ENCODE peak calls at places on chromosomes 6 and 20, in five cellular contexts. J is uterus, L is pancreas, P is endodermal cell, B is PC-3. K is an unnamed sample. For H3K4me1, the result is how much of the 10 kb centered on the place peaks cover.

GRCh38 chr20:48392407-48393310 is 435.1 kb downstream of the PREX1 start:
- DNase-seq in J (no peak), P (no peak), B (no peak), L (no peak), K (no peak)

GRCh38 chr20:53678990-53679596 is 85.5 kb upstream of the ZNF217 start:
- DNase-seq in P (no peak), B (no peak), J (no peak), L (no peak), K (no peak)

GRCh38 chr6:22583927-22584326 is 14.6 kb downstream of the HDGFL1 start:
- DNase-seq in B (no peak), P (no peak), J (no peak), L (no peak), K (no peak)

GRCh38 chr6:167092672-167093339 is 30.1 kb upstream of the CCR6 start:
- DNase-seq in L (no peak), J (no peak), P (no peak), B (no peak), K (no peak)

GRCh38 chr6:129634411-129635230 is 75.4 kb downstream of the ARHGAP18 start:
- DNase-seq in L (no peak), B (no peak), J (no peak), P (no peak), K (no peak)

GRCh38 chr20:7608246-7608645 is 332.0 kb downstream of the HAO1 start:
- DNase-seq in P (peak), J (no peak), B (peak), L (no peak), K (no peak)

GRCh38 chr6:131182991-131183425 is 47.7 kb downstream of the AKAP7 start:
- DNase-seq in L (no peak), P (peak), B (peak), J (no peak), K (no peak)

GRCh38 chr20:34222208-34222607 is 19.0 kb upstream of the ASIP start:
- DNase-seq in P (no peak), B (peak), L (no peak), J (peak), K (no peak)

GRCh38 chr6:14046476-14047068 is 71.0 kb upstream of the CD83 start:
- DNase-seq in P (peak), L (peak), J (no peak), B (peak), K (no peak)

GRCh38 chr20:42204261-42204660 is 586.1 kb upstream of the CHD6 start:
- DNase-seq in J (no peak), L (peak), P (peak), B (no peak), K (peak)

GRCh38 chr6:137353842-137354397 is 134.7 kb upstream of the IFNGR1 start:
- DNase-seq in B (no peak), J (no peak), L (no peak), P (no peak), K (no peak)

GRCh38 chr6:121430514-121431460 is 4.7 kb upstream of the GJA1 start:
- DNase-seq in J (no peak), B (peak), P (no peak), L (no peak), K (no peak)

GRCh38 chr6:157518399-157519250 is 137.6 kb downstream of the ZDHHC14 start:
- DNase-seq in L (no peak), B (no peak), J (no peak), P (peak), K (no peak)

GRCh38 chr20:62523473-62524203 is 47.8 kb upstream of the GATA5 start:
- DNase-seq in P (peak), B (peak), J (no peak), L (no peak), K (no peak)

GRCh38 chr6:15653581-15653980 is 9.2 kb downstream of the DTNBP1 start:
- DNase-seq in J (no peak), L (no peak), P (no peak), B (no peak), K (no peak)

GRCh38 chr6:56040875-56041274 is 165.5 kb upstream of the BMP5 start:
- DNase-seq in L (no peak), J (no peak), P (no peak), B (no peak), K (no peak)

GRCh38 chr6:75532521-75532920 is 38.9 kb upstream of the FILIP1 start:
- DNase-seq in B (peak), L (no peak), P (no peak), J (no peak), K (no peak)

GRCh38 chr6:155093430-155093829 is 98.3 kb downstream of the TIAM2 start:
- DNase-seq in B (no peak), L (no peak), J (no peak), P (peak), K (no peak)

GRCh38 chr20:45934046-45934586 is 367 bp upstream of the PCIF1 start:
- DNase-seq in P (peak), J (peak), B (peak), L (peak), K (peak)

GRCh38 chr6:95091823-95092436 is 485.4 kb upstream of the MANEA start:
- DNase-seq in L (no peak), B (peak), P (no peak), J (no peak), K (no peak)
- TF ChIP-seq CTCF in L (peak), B (peak), P (peak), J (peak), K (peak)

GRCh38 chr6:168116975-168117899 is 38.2 kb upstream of the FRMD1 start:
- DNase-seq in L (no peak), J (peak), B (no peak), P (peak), K (no peak)

GRCh38 chr6:168117942-168118341 is 38.9 kb upstream of the FRMD1 start:
- DNase-seq in B (no peak), P (peak), L (no peak), J (no peak), K (no peak)

GRCh38 chr6:168116446-168116974 is 37.5 kb upstream of the FRMD1 start:
- DNase-seq in L (no peak), J (peak), B (no peak), P (peak), K (no peak)

GRCh38 chr6:168113226-168113625 is 34.2 kb upstream of the FRMD1 start:
- DNase-seq in J (no peak), L (no peak), P (no peak), B (no peak), K (no peak)

GRCh38 chr6:168115748-168116445 is 36.9 kb upstream of the FRMD1 start:
- DNase-seq in L (no peak), P (peak), B (no peak), J (peak), K (no peak)
- H3K4me1 ChIP-seq in L (under half), P (under half), B (under half), J (under half), K (under half)

GRCh38 chr6:140062042-140063041 is 687.9 kb upstream of the CITED2 start:
- DNase-seq in J (peak), L (no peak), P (no peak), B (peak), K (peak)

GRCh38 chr6:140058846-140059245 is 684.4 kb upstream of the CITED2 start:
- DNase-seq in J (no peak), P (no peak), B (no peak), L (no peak), K (no peak)

GRCh38 chr6:140064371-140064770 is 689.9 kb upstream of the CITED2 start:
- DNase-seq in B (no peak), L (no peak), P (no peak), J (no peak), K (no peak)

GRCh38 chr6:140061422-140062041 is 687.1 kb upstream of the CITED2 start:
- DNase-seq in P (no peak), L (no peak), J (no peak), B (no peak), K (no peak)

GRCh38 chr6:140059947-140060346 is 685.5 kb upstream of the CITED2 start:
- DNase-seq in P (no peak), B (no peak), J (no peak), L (no peak), K (no peak)
- TF ChIP-seq CTCF in P (no peak), B (no peak), J (no peak), L (no peak), K (no peak)

GRCh38 chr6:122817362-122817761 is 28.3 kb downstream of the SMPDL3A start:
- DNase-seq in B (no peak), P (no peak), L (no peak), J (no peak), K (no peak)
- H3K4me1 ChIP-seq in B (under half), P (under half), L (under half), J (under half), K (under half)

GRCh38 chr6:57327311-57327710 is 9.9 kb downstream of the PRIM2 start:
- DNase-seq in J (no peak), L (no peak), B (no peak), P (no peak), K (no peak)

GRCh38 chr6:57329933-57330332 is 12.5 kb downstream of the PRIM2 start:
- DNase-seq in P (no peak), B (no peak), J (no peak), L (no peak), K (no peak)

GRCh38 chr6:57328074-57328473 is 10.6 kb downstream of the PRIM2 start:
- DNase-seq in J (no peak), B (no peak), P (no peak), L (no peak), K (no peak)

DNA sequence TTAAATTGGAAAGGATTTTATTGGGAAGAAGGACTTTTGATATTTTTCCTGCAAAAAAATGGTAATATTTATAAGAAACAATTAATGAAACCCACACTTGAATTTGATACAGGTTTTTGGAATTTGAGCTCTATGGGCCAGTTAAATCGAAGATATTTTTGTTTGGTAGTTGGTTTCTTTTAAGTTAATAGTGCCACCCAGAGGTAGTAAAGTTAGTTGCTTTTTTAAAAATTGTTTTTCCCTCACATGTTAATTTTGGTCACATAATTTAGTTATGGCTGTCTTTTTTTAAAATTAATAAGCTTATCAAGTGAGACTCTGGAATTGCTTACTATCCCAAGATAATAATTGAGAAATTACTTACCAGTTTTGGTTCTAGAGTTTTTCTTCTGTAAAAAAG is 7.1 kb downstream of the PRIM2 start:
- DNase-seq in L (no peak), J (no peak), P (no peak), B (peak), K (no peak)
- TF ChIP-seq CTCF in L (no peak), J (peak), P (peak), B (peak), K (peak)

DNA sequence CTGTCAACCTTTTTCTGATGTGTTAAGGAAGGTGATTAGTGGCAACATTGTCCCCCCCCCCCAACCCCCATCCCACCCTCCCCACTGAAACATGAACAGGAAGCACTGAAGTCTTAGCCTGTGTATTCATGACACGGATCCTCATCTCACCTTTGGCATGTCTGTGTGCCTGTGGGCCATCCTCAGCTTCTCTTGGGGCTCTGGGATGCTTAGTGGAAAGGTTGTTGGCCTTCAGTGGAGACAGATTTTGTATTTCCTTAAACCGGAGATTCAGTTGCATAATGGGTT is 93.6 kb downstream of the RREB1 start:
- DNase-seq in B (no peak), J (no peak), P (no peak), L (no peak), K (no peak)
- H3K4me1 ChIP-seq in B (under half), J (under half), P (under half), L (under half), K (under half)

DNA sequence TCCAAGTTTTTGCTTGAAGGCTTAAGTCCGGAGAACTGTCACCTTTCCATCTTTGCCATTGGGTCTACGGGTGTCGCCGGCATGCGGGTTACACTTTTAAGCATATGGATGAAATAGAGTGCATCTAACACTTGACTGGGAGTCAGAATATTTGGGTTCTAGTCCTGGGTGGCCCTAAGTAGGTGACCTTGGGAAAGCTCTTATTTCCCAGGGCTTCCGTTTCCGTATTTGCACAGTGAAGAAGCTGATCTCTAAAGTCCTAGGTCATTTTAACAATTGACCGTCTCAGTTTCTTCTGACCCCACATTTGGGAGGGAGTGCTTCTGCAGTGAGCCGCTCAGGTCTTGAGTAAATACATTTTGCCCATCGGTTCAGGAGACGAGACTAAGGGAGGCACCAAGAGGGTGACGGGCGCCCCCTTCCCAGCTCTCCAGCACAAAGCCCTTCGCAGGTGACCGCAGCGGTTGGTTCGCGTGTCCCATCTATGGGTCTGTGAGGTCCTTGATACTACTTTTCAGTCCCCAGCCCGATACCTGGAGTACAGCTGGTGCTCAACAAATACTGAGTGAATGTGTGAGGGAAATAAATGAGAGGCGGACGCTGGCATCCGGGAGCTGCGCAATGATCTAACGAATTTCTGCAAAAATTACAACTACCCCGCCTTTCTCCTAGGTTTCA is 580 bp upstream of the BLTP3A start:
- DNase-seq in L (peak), P (peak), B (peak), J (peak), K (peak)
- TF ChIP-seq CTCF in L (no peak), P (peak), B (peak), J (no peak), K (no peak)